ENCODE peak calls at places on chromosomes 1 and 21, in five cellular contexts. V is adrenal gland, K is GM23248, J is small intestine, T is vagina. I is an unnamed sample.
A peak's percentile ranks its signal among the peaks of the same experiment; 100 is the strongest.

GRCh38 chr1:1358433-1359201 is at the start of gene MXRA8:
- DNase-seq in V (peak; percentile 28), K (peak; percentile 94), J (no peak), T (no peak), I (no peak)

GRCh38 chr1:101520302-101520701 is 283.5 kb downstream of the S1PR1 start:
- DNase-seq in V (no peak), K (peak; percentile 71), J (peak; percentile 59), T (no peak), I (no peak)

GRCh38 chr21:35840197-35840799 is 220.0 kb downstream of the SETD4 start:
- DNase-seq in V (peak; percentile 56), K (peak; percentile 83), J (peak; percentile 73), T (no peak), I (peak; percentile 9)

GRCh38 chr1:158496379-158496778 is 24.4 kb downstream of the OR10R2 start:
- DNase-seq in V (no peak), K (peak; percentile 4), J (no peak), T (no peak), I (no peak)

GRCh38 chr1:183652107-183652506 is 1.0 kb downstream of the APOBEC4 start:
- DNase-seq in V (no peak), K (no peak), J (no peak), T (no peak), I (no peak)

GRCh38 chr1:7456683-7457082 is 314.4 kb upstream of the VAMP3 start:
- DNase-seq in V (no peak), K (no peak), J (no peak), T (no peak), I (no peak)

GRCh38 chr1:219020386-219020785 is 153.3 kb upstream of the LYPLAL1 start:
- DNase-seq in V (no peak), K (peak; percentile 1), J (no peak), T (no peak), I (no peak)

GRCh38 chr1:58932820-58933598 is 149.2 kb upstream of the JUN start:
- DNase-seq in V (no peak), K (peak; percentile 91), J (peak; percentile 98), T (peak; percentile 87), I (no peak)

GRCh38 chr1:4655674-4656532 is 1.5 kb downstream of the AJAP1 start:
- DNase-seq in V (peak; percentile 47), K (peak; percentile 56), J (peak; percentile 5), T (no peak), I (peak; percentile 82)

GRCh38 chr1:226975259-226975908 is 35.3 kb downstream of the COQ8A start:
- DNase-seq in V (peak; percentile 9), K (no peak), J (no peak), T (no peak), I (peak; percentile 76)

GRCh38 chr1:2650967-2651645 is 18.3 kb upstream of the MMEL1 start:
- DNase-seq in V (no peak), K (no peak), J (no peak), T (no peak), I (no peak)

GRCh38 chr1:174998569-174999215 is 1.1 kb upstream of the CACYBP start:
- DNase-seq in V (peak; percentile 24), K (peak; percentile 71), J (peak; percentile 66), T (peak; percentile 89), I (no peak)

GRCh38 chr1:16349847-16350406 is 2.4 kb downstream of the FBXO42 start:
- DNase-seq in V (no peak), K (peak; percentile 43), J (no peak), T (no peak), I (no peak)

DNA sequence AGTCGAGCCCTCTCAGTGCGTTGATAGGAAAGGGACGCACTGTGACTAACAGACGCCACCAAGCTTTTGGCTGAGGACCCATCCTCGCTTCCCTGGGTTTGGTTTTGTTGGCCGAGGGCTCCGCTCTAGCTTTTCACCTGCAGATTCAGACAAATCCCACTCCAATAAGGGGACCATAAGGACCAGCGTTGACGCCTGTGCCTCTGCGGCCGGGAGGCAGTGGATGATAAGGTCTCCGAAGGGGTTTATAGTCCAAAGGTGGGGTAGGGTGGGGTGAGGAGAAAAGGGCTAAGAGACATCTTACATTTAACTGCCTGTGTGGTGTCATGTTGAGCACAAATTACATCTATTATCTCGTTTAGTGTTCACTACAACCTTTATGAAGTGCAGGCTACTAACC is 760 bp downstream of the PEX14 start:
- DNase-seq in V (no peak), K (no peak), J (peak; percentile 80), T (no peak), I (peak; percentile 45)
- H3K27ac ChIP-seq in V (no peak overlapping the region), K (peak overlapping the region; percentile 7), J (peak overlapping the region; percentile 86), T (peak overlapping the region; percentile 87), I (no peak overlapping the region)

GRCh38 chr1:14539953-14540563 is 58.4 kb upstream of the KAZN start:
- DNase-seq in V (no peak), K (no peak), J (no peak), T (no peak), I (no peak)

GRCh38 chr1:14539309-14539708 is 59.2 kb upstream of the KAZN start:
- DNase-seq in V (no peak), K (no peak), J (no peak), T (no peak), I (no peak)

GRCh38 chr1:14538335-14538734 is 60.1 kb upstream of the KAZN start:
- DNase-seq in V (no peak), K (no peak), J (no peak), T (no peak), I (no peak)

GRCh38 chr1:14531519-14531918 is 67.0 kb upstream of the KAZN start:
- DNase-seq in V (no peak), K (no peak), J (no peak), T (no peak), I (no peak)

GRCh38 chr1:14535619-14536355 is 62.7 kb upstream of the KAZN start:
- DNase-seq in V (no peak), K (peak; percentile 8), J (peak; percentile 49), T (no peak), I (no peak)
- H3K27ac ChIP-seq in V (no peak overlapping the region), K (no peak overlapping the region), J (no peak overlapping the region), T (no peak overlapping the region), I (no peak overlapping the region)

DNA sequence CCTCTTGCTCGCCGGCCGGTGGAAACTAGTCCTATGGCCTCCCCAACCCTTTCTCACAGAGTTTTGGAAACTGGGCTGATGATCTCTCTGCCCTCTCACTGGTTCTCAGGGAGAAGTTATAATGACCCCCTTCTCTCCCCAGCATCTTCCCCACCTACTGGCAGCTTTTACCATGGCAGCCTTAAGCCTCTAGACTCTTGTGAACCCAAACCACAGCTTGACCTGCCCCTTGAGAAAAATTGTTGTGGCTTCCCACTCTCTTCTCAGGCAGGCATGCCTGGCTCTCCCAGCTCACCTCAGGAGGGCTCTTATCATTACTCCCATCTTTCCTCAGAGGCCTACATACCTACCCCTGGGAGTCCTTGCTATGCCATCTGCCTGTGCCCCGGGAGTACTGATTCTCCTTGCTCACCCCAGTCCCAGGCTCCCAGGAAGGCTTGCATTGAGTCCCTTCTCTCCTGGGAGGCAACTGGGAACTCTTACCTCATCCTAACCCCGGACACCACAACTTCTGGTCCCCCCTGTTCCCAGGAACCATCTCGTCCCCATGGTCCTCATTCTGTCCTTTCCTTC is 1.6 kb downstream of the NSUN4 start:
- DNase-seq in V (no peak), K (peak; percentile 49), J (no peak), T (no peak), I (no peak)
- H3K27ac ChIP-seq in V (peak overlapping the region; percentile 97), K (no peak overlapping the region), J (no peak overlapping the region), T (peak overlapping the region; percentile 95), I (no peak overlapping the region)

DNA sequence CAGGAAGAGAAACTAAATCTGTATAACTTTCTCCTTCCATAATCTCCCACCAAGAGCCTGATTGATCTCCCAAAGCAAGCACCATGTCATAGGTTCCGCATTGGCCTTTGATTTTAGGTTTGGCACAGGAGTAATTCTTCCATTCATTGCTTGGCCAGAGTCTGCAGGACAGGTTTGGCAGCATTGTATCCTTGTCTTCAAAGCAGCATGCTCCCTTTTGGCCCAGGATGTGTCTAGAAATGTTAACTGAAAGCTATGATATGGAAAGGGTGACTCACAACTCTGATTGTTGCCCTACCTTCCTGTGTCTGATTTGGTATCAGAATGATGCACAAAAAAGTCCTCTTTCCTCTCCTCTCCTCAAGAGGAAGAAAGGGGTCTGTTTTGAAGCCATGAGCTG is 824.3 kb upstream of the PRMT6 start:
- DNase-seq in V (no peak), K (no peak), J (no peak), T (no peak), I (no peak)
- H3K27ac ChIP-seq in V (no peak overlapping the region), K (no peak overlapping the region), J (no peak overlapping the region), T (no peak overlapping the region), I (no peak overlapping the region)

DNA sequence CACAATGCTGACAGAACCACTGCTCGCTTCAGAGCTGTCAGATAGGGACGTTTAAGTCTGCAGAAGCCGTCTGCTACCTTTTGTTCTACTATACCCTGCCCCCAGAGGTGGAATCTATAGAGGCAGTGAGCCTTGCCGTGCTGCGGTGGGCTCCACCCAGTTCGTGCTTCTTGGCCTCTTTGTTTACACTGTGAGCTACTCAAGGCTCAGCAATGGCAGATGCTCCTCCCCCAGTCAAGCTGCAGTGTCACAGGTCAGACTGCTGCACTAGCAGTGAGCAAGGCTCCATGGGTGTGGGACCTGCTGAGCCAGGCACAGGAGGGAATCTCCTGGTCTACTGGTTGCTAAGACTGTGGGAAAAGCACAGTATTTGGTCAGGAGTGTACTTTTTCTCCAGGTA is 47.1 kb downstream of the LEPR start:
- DNase-seq in V (no peak), K (peak; percentile 24), J (peak; percentile 47), T (no peak), I (no peak)
- H3K27ac ChIP-seq in V (no peak overlapping the region), K (no peak overlapping the region), J (no peak overlapping the region), T (no peak overlapping the region), I (no peak overlapping the region)

GRCh38 chr1:153537376-153537730 is 1.6 kb upstream of the S100A6 start:
- DNase-seq in V (no peak), K (no peak), J (no peak), T (no peak), I (no peak)
- H3K27ac ChIP-seq in V (no peak overlapping the region), K (no peak overlapping the region), J (peak overlapping the region; percentile 42), T (peak overlapping the region; percentile 100), I (no peak overlapping the region)

GRCh38 chr1:25728301-25728935 is 71.6 kb upstream of the SELENON start:
- DNase-seq in V (no peak), K (no peak), J (no peak), T (no peak), I (no peak)

GRCh38 chr1:25725482-25725881 is 74.5 kb upstream of the SELENON start:
- DNase-seq in V (no peak), K (no peak), J (no peak), T (no peak), I (no peak)

GRCh38 chr1:25729045-25729444 is 70.9 kb upstream of the SELENON start:
- DNase-seq in V (no peak), K (no peak), J (no peak), T (no peak), I (no peak)

GRCh38 chr1:25727819-25728286 is 72.1 kb upstream of the SELENON start:
- DNase-seq in V (peak; percentile 59), K (peak; percentile 40), J (peak; percentile 67), T (no peak), I (peak; percentile 14)

GRCh38 chr1:25727026-25727818 is 72.8 kb upstream of the SELENON start:
- DNase-seq in V (no peak), K (no peak), J (peak; percentile 64), T (no peak), I (no peak)
- H3K27ac ChIP-seq in V (no peak overlapping the region), K (no peak overlapping the region), J (no peak overlapping the region), T (peak overlapping the region; percentile 72), I (no peak overlapping the region)

DNA sequence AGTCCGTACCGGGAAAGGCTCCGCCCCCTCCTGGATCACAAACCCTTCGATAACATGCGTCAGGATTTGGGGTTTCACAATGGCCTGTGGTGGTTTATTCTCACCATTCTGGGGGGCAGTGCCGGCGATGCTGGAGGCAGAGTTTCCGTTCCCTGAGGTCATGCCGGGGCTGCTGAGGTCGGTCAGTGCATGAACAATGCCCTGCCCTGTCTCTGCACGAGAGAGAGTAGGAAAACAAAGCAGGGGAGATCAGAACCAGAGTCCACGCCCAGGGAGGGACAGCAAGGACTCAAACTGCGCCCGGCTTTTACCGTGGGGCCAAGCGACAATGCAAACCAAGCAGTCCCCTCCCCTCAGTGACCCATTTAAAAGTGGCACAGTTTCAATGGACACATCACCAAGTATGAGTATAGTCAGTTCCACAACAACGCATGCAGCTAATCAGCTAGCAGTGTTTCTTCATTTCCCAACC is 13.2 kb upstream of the A3GALT2 start:
- DNase-seq in V (no peak), K (peak; percentile 90), J (no peak), T (no peak), I (no peak)
- H3K27ac ChIP-seq in V (peak overlapping the region; percentile 71), K (peak overlapping the region; percentile 96), J (no peak overlapping the region), T (peak overlapping the region; percentile 63), I (peak overlapping the region; percentile 20)

I was measured in caudate nucleus.